ENCODE peak calls at places on chromosomes 1 and 21, in eight cellular contexts. V is NCI-H345, J is AG08395, N is endothelial cell, Q is left colon, I is H4, A is NCI-H2107, L is M059J. R is an unnamed sample.

GRCh38 chr1:154698320-154699096 is 90.5 kb upstream of the ADAR start:
- DNase-seq in L (no peak), Q (no peak), I (no peak), J (no peak), A (no peak), V (no peak), N (no peak), R (no peak)

GRCh38 chr1:234862944-234863515 is 253.1 kb upstream of the IRF2BP2 start:
- DNase-seq in Q (peak), V (no peak), A (no peak), L (peak), I (no peak), N (no peak), J (peak), R (no peak)

GRCh38 chr1:196607940-196608339 is 300 bp downstream of the KCNT2 start:
- DNase-seq in J (no peak), V (peak), L (peak), I (no peak), N (no peak), Q (no peak), A (no peak), R (no peak)

GRCh38 chr1:197915217-197915616 is 2.0 kb upstream of the LHX9 start:
- DNase-seq in L (no peak), J (no peak), I (no peak), V (no peak), A (no peak), Q (no peak), N (no peak), R (no peak)

GRCh38 chr1:94578856-94579255 is 37.3 kb upstream of the F3 start:
- DNase-seq in Q (no peak), A (no peak), I (no peak), J (no peak), L (peak), N (no peak), V (no peak), R (no peak)

GRCh38 chr1:50348449-50349241 is 74.6 kb downstream of the DMRTA2 start:
- DNase-seq in V (peak), L (peak), Q (no peak), J (peak), I (peak), A (peak), N (peak), R (peak)

GRCh38 chr1:31772669-31773248 is 8.6 kb upstream of the ADGRB2 start:
- DNase-seq in A (no peak), Q (no peak), L (no peak), N (no peak), V (no peak), I (no peak), J (no peak), R (no peak)

GRCh38 chr1:59360170-59360569 is 63.3 kb downstream of the FGGY start:
- DNase-seq in V (no peak), L (peak), N (no peak), I (peak), Q (no peak), A (no peak), J (peak), R (no peak)

GRCh38 chr1:56434025-56434424 is 145.3 kb downstream of the PLPP3 start:
- DNase-seq in N (no peak), Q (no peak), I (no peak), A (no peak), J (no peak), L (peak), V (no peak), R (no peak)

GRCh38 chr1:59678809-59679228 is 135.9 kb upstream of the HOOK1 start:
- DNase-seq in L (peak), N (no peak), J (peak), I (peak), V (no peak), Q (no peak), A (no peak), R (no peak)

GRCh38 chr1:181423301-181423918 is 59.9 kb upstream of the CACNA1E start:
- DNase-seq in I (peak), L (peak), Q (no peak), J (peak), V (peak), N (peak), A (peak), R (peak)

GRCh38 chr1:22829001-22829989 is 118.7 kb downstream of the EPHB2 start:
- DNase-seq in N (no peak), A (no peak), J (no peak), V (no peak), L (peak), I (no peak), Q (no peak), R (no peak)

GRCh38 chr1:192604979-192605620 is 29.5 kb downstream of the RGS1 start:
- DNase-seq in V (no peak), J (no peak), L (peak), A (no peak), N (no peak), I (peak), Q (no peak), R (no peak)

GRCh38 chr1:94327001-94327685 is 89.8 kb upstream of the ARHGAP29 start:
- DNase-seq in J (peak), Q (no peak), V (no peak), A (no peak), I (no peak), L (peak), N (peak), R (no peak)

GRCh38 chr1:56330400-56331026 is 248.8 kb downstream of the PLPP3 start:
- DNase-seq in N (no peak), L (peak), V (no peak), Q (no peak), J (peak), A (no peak), I (peak), R (no peak)

GRCh38 chr1:4561213-4561612 is 93.2 kb upstream of the AJAP1 start:
- DNase-seq in N (no peak), V (no peak), Q (no peak), A (no peak), I (no peak), L (no peak), J (no peak), R (no peak)

GRCh38 chr1:182752077-182752826 is 37.3 kb upstream of the NPL start:
- DNase-seq in N (peak), A (no peak), L (no peak), J (peak), Q (no peak), V (no peak), I (no peak), R (no peak)

GRCh38 chr1:207644852-207645631 is at the start of gene CR1L:
- DNase-seq in Q (peak), V (peak), N (peak), A (no peak), I (peak), J (peak), L (peak), R (no peak)

GRCh38 chr1:151655362-151655761 is 43.5 kb downstream of the SNX27 start:
- DNase-seq in L (no peak), A (no peak), N (no peak), J (no peak), V (no peak), I (no peak), Q (no peak), R (no peak)

GRCh38 chr1:181936269-181936668 is 125.2 kb downstream of the ZNF648 start:
- DNase-seq in N (no peak), J (no peak), L (no peak), Q (no peak), I (no peak), V (no peak), A (no peak), R (no peak)

GRCh38 chr21:45534591-45535331 is 7.5 kb downstream of the SLC19A1 start:
- DNase-seq in A (no peak), V (peak), L (no peak), I (no peak), N (no peak), J (no peak), Q (peak), R (no peak)

GRCh38 chr21:44299458-44300261 is at the start of gene PFKL:
- DNase-seq in L (peak), I (peak), A (peak), Q (peak), V (peak), J (peak), N (peak), R (peak)

GRCh38 chr1:62687421-62687902 is 724 bp downstream of the DOCK7 start:
- DNase-seq in I (peak), Q (no peak), A (no peak), L (peak), N (no peak), V (peak), J (peak), R (peak)

GRCh38 chr1:64757213-64757612 is 12.3 kb downstream of the RAVER2 start:
- DNase-seq in L (no peak), Q (no peak), V (no peak), J (no peak), A (no peak), N (no peak), I (no peak), R (no peak)

GRCh38 chr1:40039757-40040510 is 595 bp upstream of the CAP1 start:
- DNase-seq in Q (peak), N (peak), V (peak), I (peak), A (peak), L (peak), J (peak), R (peak)

R was measured in Jurkat, Clone E6-1.